ENCODE peak calls at places on chromosomes 5 and 9, in six cellular contexts. T, I, G, O, R and M are unnamed samples.
A peak's percentile ranks its signal among the peaks of the same experiment; 100 is the strongest.

GRCh38 chr5:138337685-138338410 is at the start of gene FAM53C:
- DNase-seq in T (peak; percentile 94), I (peak; percentile 92), G (peak; percentile 96), O (peak; percentile 96), R (peak; percentile 93), M (no peak)

GRCh38 chr9:70083429-70083828 is 39.8 kb downstream of the MAMDC2 start:
- DNase-seq in T (peak; percentile 11), I (peak; percentile 59), G (no peak), O (peak; percentile 27), R (no peak), M (no peak)

GRCh38 chr5:142888469-142889085 is 118.4 kb downstream of the ARHGAP26 start:
- DNase-seq in T (peak; percentile 79), I (peak; percentile 54), G (no peak), O (peak; percentile 75), R (peak; percentile 77), M (no peak)

GRCh38 chr5:81007637-81008027 is 47.5 kb downstream of the RASGRF2 start:
- DNase-seq in T (no peak), I (no peak), G (no peak), O (no peak), R (no peak), M (no peak)

GRCh38 chr5:191036-191948 is at the start of gene LRRC14B:
- DNase-seq in T (no peak), I (no peak), G (peak; percentile 87), O (no peak), R (no peak), M (no peak)

GRCh38 chr9:116550728-116551436 is 136.2 kb upstream of the TRIM32 start:
- DNase-seq in T (peak; percentile 54), I (peak; percentile 63), G (no peak), O (peak; percentile 79), R (peak; percentile 24), M (no peak)

GRCh38 chr5:112787261-112787660 is 49.6 kb downstream of the APC start:
- DNase-seq in T (no peak), I (peak; percentile 48), G (no peak), O (peak; percentile 76), R (no peak), M (no peak)

GRCh38 chr5:177040814-177041410 is 18.4 kb downstream of the ZNF346 start:
- DNase-seq in T (no peak), I (peak; percentile 79), G (no peak), O (peak; percentile 89), R (no peak), M (peak; percentile 14)

GRCh38 chr5:79190235-79190529 is 45.7 kb upstream of the JMY start:
- DNase-seq in T (no peak), I (no peak), G (no peak), O (no peak), R (no peak), M (no peak)

DNA sequence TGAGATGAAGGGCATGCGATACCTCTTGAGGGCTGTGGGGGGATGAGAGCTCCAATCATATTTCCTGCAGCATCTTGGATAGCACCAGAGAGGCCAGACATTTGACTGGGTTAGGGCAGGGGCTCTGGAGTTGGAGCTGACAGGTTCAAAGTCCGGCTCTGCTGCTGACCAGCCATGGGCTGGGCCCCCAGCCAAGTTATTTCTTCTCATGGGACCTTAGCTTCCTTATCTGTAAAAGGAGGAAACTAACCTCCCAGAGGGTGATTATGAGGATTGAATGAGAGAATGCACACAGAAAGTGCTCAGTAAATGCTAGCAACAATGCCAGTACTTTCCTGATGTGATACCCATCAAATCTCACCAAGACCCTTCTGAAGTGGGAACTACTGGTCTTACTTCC is 65.2 kb upstream of the SLC25A51 start:
- DNase-seq in T (no peak), I (peak; percentile 66), G (no peak), O (peak; percentile 30), R (no peak), M (no peak)
- H3K27ac ChIP-seq in T (peak overlapping the region; percentile 78), I (peak overlapping the region; percentile 60), G (no peak overlapping the region), O (peak overlapping the region; percentile 58), R (no peak overlapping the region), M (peak overlapping the region; percentile 84)

GRCh38 chr9:135744333-135745070 is 42.5 kb downstream of the KCNT1 start:
- DNase-seq in T (no peak), I (no peak), G (no peak), O (no peak), R (no peak), M (no peak)
- H3K27ac ChIP-seq in T (no peak overlapping the region), I (no peak overlapping the region), G (no peak overlapping the region), O (no peak overlapping the region), R (no peak overlapping the region), M (no peak overlapping the region)

GRCh38 chr5:135629666-135630065 is 50.9 kb upstream of the CXCL14 start:
- DNase-seq in T (no peak), I (no peak), G (no peak), O (no peak), R (no peak), M (no peak)
- H3K27ac ChIP-seq in T (no peak overlapping the region), I (no peak overlapping the region), G (no peak overlapping the region), O (no peak overlapping the region), R (no peak overlapping the region), M (no peak overlapping the region)

GRCh38 chr5:178240341-178240741 is 7.7 kb upstream of the PHYKPL start:
- DNase-seq in T (no peak), I (no peak), G (no peak), O (no peak), R (no peak), M (no peak)

GRCh38 chr5:178238711-178239592 is 6.3 kb upstream of the PHYKPL start:
- DNase-seq in T (no peak), I (no peak), G (no peak), O (no peak), R (peak; percentile 35), M (no peak)

GRCh38 chr5:178237431-178238312 is 5.1 kb upstream of the PHYKPL start:
- DNase-seq in T (peak; percentile 46), I (peak; percentile 57), G (no peak), O (peak; percentile 75), R (no peak), M (peak; percentile 50)

GRCh38 chr5:178236685-178237084 is 4.1 kb upstream of the PHYKPL start:
- DNase-seq in T (no peak), I (no peak), G (no peak), O (no peak), R (no peak), M (no peak)

DNA sequence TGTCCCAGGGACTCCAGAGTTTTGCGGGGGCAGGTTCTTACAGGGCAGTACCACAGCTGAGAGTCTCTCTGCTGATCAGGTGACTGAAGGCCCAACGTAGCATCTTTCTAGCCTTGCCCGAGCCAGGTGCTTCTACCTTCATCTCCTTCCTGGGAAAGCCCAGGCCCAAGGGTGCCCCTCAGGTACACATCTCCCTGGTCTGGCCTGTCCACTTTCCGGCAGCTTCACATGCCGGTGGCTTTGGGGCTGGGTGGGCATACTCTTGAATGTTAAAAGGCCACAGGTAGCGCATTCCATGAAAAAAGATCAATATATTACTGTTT is 5.7 kb upstream of the PHYKPL start:
- DNase-seq in T (no peak), I (no peak), G (no peak), O (no peak), R (no peak), M (no peak)
- H3K27ac ChIP-seq in T (peak overlapping the region; percentile 58), I (no peak overlapping the region), G (no peak overlapping the region), O (no peak overlapping the region), R (no peak overlapping the region), M (no peak overlapping the region)

DNA sequence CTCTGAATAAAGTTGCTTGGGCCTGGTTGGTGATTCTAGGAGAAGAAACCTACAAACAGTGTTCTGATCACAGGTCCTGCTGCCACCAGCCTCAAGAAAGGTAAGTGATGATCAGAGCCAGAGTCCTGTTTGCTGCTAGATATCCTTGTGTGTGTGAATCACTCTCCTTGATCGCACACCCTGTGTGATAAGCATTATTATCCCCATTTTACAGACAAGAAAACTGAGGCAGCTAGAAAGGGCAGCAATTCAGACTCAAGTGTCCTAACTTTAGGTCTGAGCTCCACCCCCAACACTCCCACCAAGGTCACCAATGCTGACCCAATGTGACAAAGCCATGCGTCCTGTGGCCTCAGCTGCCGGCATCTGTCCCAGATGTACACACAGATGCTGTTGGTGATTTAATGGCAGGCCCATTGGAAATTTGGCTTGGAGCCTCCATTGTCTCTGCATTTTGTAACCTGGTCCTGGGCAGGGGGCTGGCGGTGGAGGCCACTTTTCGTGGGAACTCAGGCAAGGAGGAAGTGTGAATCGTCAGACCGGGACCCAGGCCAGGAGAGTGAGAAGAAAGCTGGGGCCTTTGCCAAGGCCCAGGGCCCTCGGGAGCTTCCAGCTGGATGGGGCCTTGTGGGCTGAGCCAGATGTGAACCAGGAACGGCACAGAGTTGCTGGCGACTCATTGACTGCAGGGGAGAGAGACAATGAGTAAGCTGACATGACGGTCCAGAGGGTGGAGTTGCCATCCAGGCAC is 29.8 kb upstream of the GGTA1 start:
- DNase-seq in T (peak; percentile 91), I (peak; percentile 94), G (peak; percentile 97), O (peak; percentile 100), R (no peak), M (peak; percentile 72)
- H3K27ac ChIP-seq in T (peak overlapping the region; percentile 76), I (peak overlapping the region; percentile 66), G (no peak overlapping the region), O (peak overlapping the region; percentile 75), R (no peak overlapping the region), M (no peak overlapping the region)

GRCh38 chr5:132302413-132302812 is 8.2 kb downstream of the SLC22A4 start:
- DNase-seq in T (no peak), I (no peak), G (no peak), O (no peak), R (no peak), M (no peak)
- H3K27ac ChIP-seq in T (peak overlapping the region; percentile 7), I (no peak overlapping the region), G (no peak overlapping the region), O (no peak overlapping the region), R (no peak overlapping the region), M (no peak overlapping the region)

DNA sequence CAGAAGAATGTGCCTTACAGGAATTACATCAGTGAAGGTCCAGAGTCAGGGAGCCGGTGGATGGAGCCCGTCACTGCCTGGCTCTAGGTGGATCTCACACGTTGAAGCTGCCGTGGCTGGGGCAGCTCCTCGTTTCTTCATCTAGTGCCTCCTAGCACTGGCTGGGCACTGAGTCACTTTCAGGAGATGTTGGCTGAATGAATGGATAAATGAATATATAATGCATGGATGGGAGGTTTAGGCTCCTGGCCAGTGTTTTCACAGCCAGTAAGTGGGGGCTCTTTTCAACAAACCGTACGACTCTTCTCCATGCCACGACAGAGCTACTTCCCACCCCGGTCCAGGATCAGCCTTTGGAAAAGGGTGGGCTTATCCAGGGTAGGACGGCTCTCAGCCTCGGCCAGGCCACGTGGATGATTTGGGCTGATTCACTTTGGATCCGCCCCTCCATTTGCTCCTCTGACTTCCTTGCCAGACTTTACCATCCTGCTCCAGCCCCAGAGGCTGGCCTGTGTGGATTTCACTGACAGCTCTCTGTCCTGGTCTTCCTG is 1.3 kb upstream of the SH3PXD2B start:
- DNase-seq in T (no peak), I (peak; percentile 78), G (peak; percentile 74), O (peak; percentile 90), R (no peak), M (no peak)
- H3K27ac ChIP-seq in T (peak overlapping the region; percentile 97), I (peak overlapping the region; percentile 26), G (peak overlapping the region; percentile 97), O (peak overlapping the region; percentile 82), R (no peak overlapping the region), M (peak overlapping the region; percentile 16)